ENCODE peak calls at places on chromosome 10, in four cellular contexts. T is GM23338, C is heart left ventricle, Z is lung. O is an unnamed sample.

GRCh38 chr10:78623577-78624215 is 445.1 kb upstream of the ZMIZ1 start:
- DNase-seq in T (no peak), C (no peak), Z (no peak), O (no peak)

GRCh38 chr10:80457554-80458262 is 3.6 kb downstream of the TSPAN14 start:
- DNase-seq in Z (no peak), C (no peak), T (peak), O (no peak)

GRCh38 chr10:26586211-26586610 is 111.3 kb upstream of the PDSS1 start:
- DNase-seq in C (no peak), Z (no peak), T (no peak), O (peak)

GRCh38 chr10:123645615-123646014 is 20.5 kb upstream of the GPR26 start:
- DNase-seq in C (no peak), Z (no peak), T (no peak), O (no peak)

GRCh38 chr10:126397640-126398382 is 9.5 kb upstream of the ADAM12 start:
- DNase-seq in T (peak), C (no peak), Z (no peak), O (no peak)

GRCh38 chr10:116001266-116001857 is 271.6 kb downstream of the GFRA1 start:
- DNase-seq in T (no peak), Z (no peak), C (peak), O (peak)

GRCh38 chr10:72009430-72010081 is 45.4 kb downstream of the CHST3 start:
- DNase-seq in C (peak), T (peak), Z (peak), O (peak)

GRCh38 chr10:124049484-124049883 is 43.9 kb downstream of the CHST15 start:
- DNase-seq in T (no peak), Z (no peak), C (no peak), O (no peak)

GRCh38 chr10:108970016-108970415 is 953.3 kb downstream of the XPNPEP1 start:
- DNase-seq in C (no peak), T (peak), Z (no peak), O (no peak)

GRCh38 chr10:46547881-46548780 is 8.3 kb downstream of the GPRIN2 start:
- DNase-seq in T (no peak), Z (no peak), C (peak), O (no peak)

GRCh38 chr10:75600833-75601232 is 169.4 kb downstream of the LRMDA start:
- DNase-seq in T (no peak), C (no peak), Z (no peak), O (no peak)

GRCh38 chr10:89086801-89087513 is 96.4 kb downstream of the FAS start:
- DNase-seq in Z (peak), T (peak), C (peak), O (peak)

GRCh38 chr10:96610817-96611216 is 24.0 kb upstream of the TM9SF3 start:
- DNase-seq in T (no peak), C (no peak), Z (no peak), O (no peak)

GRCh38 chr10:93703066-93703465 is 674 bp upstream of the FRA10AC1 start:
- DNase-seq in T (no peak), C (no peak), Z (no peak), O (no peak)

GRCh38 chr10:90779573-90779972 is 78.3 kb downstream of the HTR7 start:
- DNase-seq in C (no peak), Z (no peak), T (peak), O (no peak)

GRCh38 chr10:123614888-123615287 is 51.3 kb upstream of the GPR26 start:
- DNase-seq in T (peak), Z (peak), C (peak), O (peak)

GRCh38 chr10:67327626-67328535 is 368.1 kb downstream of the CTNNA3 start:
- DNase-seq in C (no peak), T (no peak), Z (no peak), O (peak)

GRCh38 chr10:43680035-43680434 is 31.4 kb upstream of the ZNF32 start:
- DNase-seq in T (no peak), Z (no peak), C (no peak), O (no peak)

GRCh38 chr10:108338146-108338545 is 1173.6 kb upstream of the SORCS1 start:
- DNase-seq in C (no peak), Z (no peak), T (no peak), O (no peak)

GRCh38 chr10:124509836-124510535 is 48.4 kb downstream of the LHPP start:
- DNase-seq in C (no peak), Z (no peak), T (no peak), O (no peak)

GRCh38 chr10:119479532-119479931 is 63.0 kb downstream of the RGS10 start:
- DNase-seq in Z (no peak), T (peak), C (no peak), O (no peak)

GRCh38 chr10:89518876-89519842 is 16.2 kb downstream of the SLC16A12 start:
- DNase-seq in Z (no peak), T (no peak), C (peak), O (no peak)

GRCh38 chr10:28179490-28180099 is 123.3 kb downstream of the MPP7 start:
- DNase-seq in T (peak), Z (no peak), C (peak), O (no peak)

GRCh38 chr10:30127120-30127541 is 67.7 kb upstream of the JCAD start:
- DNase-seq in Z (no peak), T (no peak), C (peak), O (peak)

GRCh38 chr10:15433850-15434537 is 62.9 kb upstream of the FAM171A1 start:
- DNase-seq in T (peak), Z (no peak), C (peak), O (no peak)

DNA sequence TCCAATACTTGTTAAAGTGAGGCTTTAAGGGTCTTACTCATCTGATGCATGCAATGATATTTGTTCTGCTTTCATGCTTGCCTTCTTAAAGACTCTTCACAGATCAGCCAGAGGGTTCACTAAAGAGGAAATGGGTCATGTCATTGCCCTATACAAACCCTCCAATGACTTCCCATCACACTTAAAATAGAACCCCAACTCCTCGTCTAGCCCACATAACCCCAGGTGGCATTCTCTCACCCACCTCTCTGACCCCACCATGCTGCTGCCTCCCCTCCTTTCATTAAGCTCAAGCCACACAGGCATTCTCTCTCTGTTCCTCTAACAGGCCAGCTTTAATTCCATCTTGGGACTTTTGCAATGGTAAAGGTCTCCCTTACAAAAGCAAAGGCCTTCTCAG is 253.6 kb downstream of the GRID1 start:
- DNase-seq in Z (no peak), C (no peak), T (no peak), O (no peak)
- H3K4me3 ChIP-seq in Z (no peak), C (no peak), T (no peak), O (no peak)

DNA sequence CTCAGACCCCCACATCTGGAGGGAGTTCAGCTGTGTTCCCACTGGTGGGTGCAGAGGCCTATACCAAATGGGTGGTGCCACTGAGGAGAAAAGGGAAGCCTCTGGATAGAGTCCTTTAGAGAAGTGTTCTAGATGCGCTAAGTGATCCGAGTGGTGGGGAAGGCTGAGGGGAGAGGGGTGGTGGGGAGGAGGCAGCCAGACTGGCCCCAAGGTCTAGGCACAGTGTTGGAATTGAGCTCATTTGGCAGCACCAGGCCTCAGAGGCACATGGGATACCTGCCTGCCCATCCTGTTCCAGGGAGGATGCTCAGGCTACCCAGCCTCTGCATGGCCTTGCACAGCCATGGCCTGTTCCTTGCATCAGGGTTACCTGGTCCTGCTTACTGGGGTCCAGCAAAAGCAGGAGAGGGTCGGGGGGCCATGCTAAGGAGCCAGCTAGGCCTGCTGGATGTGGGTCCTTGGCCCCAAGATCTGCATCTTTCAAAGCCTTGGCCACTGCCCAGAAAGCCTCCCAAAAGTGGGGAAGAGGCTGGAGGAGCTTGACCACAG is 99.6 kb downstream of the NEURL1 start:
- DNase-seq in T (no peak), Z (no peak), C (no peak), O (peak)
- H3K27ac ChIP-seq in T (no peak), Z (no peak), C (no peak), O (no peak)

GRCh38 chr10:604716-605631 is 84.5 kb downstream of the DIP2C start:
- DNase-seq in Z (no peak), C (no peak), T (no peak), O (no peak)
- H3K4me3 ChIP-seq in Z (no peak), C (no peak), T (no peak), O (no peak)

GRCh38 chr10:3494879-3495230 is 290.2 kb downstream of the KLF6 start:
- DNase-seq in C (no peak), Z (no peak), T (no peak), O (peak)

GRCh38 chr10:3494131-3494878 is 290.7 kb downstream of the KLF6 start:
- DNase-seq in Z (no peak), T (peak), C (peak), O (peak)

GRCh38 chr10:3493621-3494020 is 291.4 kb downstream of the KLF6 start:
- DNase-seq in Z (no peak), C (no peak), T (no peak), O (no peak)

GRCh38 chr10:3496138-3496537 is 288.9 kb downstream of the KLF6 start:
- DNase-seq in Z (no peak), T (peak), C (no peak), O (no peak)

DNA sequence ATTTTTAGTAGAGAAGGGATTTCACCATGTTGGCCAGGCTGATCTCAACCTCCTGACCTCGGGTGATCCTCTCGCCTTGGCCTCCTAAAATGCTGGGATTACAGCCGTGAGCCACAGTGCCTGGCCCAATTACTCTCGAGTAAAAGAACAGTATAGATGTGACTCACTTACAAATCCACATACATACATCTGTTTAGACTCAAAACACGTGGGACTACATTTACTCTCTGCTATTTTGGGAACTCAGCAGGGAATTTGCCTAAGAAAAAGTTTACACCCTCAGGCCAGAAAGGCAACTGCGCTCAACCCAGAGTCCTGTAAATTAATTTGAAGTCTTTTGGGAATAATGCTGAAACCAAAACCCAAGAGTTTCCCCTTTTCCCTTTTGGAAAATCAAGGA is 289.7 kb downstream of the KLF6 start:
- DNase-seq in C (no peak), Z (no peak), T (no peak), O (no peak)
- H3K27ac ChIP-seq in C (peak), Z (peak), T (no peak), O (peak)

DNA sequence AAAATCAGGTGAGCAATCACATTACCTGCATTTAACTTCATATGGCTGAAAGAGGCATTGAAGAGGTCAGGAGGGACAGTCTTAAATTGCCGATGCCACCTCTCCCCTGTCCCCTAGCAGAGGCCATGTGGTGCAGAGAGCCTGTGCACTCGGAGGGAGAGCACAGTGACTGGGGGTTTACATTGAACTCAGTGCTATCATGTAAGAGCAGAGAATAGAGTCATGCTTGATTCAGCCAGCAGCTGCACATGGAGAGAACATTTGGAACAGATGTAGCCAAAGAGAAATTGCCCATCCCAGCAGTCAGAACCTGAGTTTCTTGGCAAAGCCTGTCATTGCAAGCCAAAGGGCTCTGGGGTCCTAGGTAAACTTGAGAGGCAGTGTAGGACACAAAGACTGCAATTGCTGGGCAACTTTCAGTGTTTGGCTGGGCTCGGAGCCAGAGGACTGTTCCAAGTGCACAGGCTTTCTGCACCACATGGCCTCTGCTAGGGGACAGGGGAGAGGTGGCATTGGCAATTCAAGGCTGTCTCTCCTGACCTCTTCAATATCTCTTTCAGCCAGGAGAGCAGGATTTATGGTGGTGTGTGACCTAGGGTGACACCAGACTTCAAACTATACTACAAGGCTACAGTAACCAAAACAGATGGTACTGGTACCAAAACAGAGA is 267.1 kb downstream of the REEP3 start:
- DNase-seq in T (no peak), C (no peak), Z (no peak), O (peak)
- H3K4me3 ChIP-seq in T (no peak), C (no peak), Z (no peak), O (no peak)

GRCh38 chr10:84333864-84334451 is 5.6 kb downstream of the CCSER2 start:
- DNase-seq in C (no peak), Z (no peak), T (peak), O (no peak)

GRCh38 chr10:84329094-84329611 is 764 bp downstream of the CCSER2 start:
- DNase-seq in Z (no peak), C (no peak), T (peak), O (peak)

GRCh38 chr10:84331091-84331490 is 2.7 kb downstream of the CCSER2 start:
- DNase-seq in Z (no peak), T (no peak), C (no peak), O (no peak)

GRCh38 chr10:84328303-84329093 is at the start of gene CCSER2:
- DNase-seq in T (peak), C (peak), Z (peak), O (peak)

GRCh38 chr10:84329986-84330651 is 1.7 kb downstream of the CCSER2 start:
- DNase-seq in Z (no peak), C (no peak), T (no peak), O (no peak)
- H3K27ac ChIP-seq in Z (no peak), C (no peak), T (no peak), O (no peak)

GRCh38 chr10:99708428-99709010 is 23.4 kb downstream of the COX15 start:
- DNase-seq in C (no peak), Z (no peak), T (no peak), O (no peak)

GRCh38 chr10:99714446-99714845 is 17.5 kb downstream of the COX15 start:
- DNase-seq in C (no peak), T (no peak), Z (no peak), O (no peak)

GRCh38 chr10:99711129-99711719 is 20.7 kb downstream of the COX15 start:
- DNase-seq in Z (no peak), T (peak), C (no peak), O (no peak)

GRCh38 chr10:99709480-99710229 is 22.3 kb downstream of the COX15 start:
- DNase-seq in T (peak), C (no peak), Z (no peak), O (no peak)
- H3K4me3 ChIP-seq in T (no peak), C (no peak), Z (no peak), O (no peak)

GRCh38 chr10:103781329-103782061 is 73.9 kb downstream of the SH3PXD2A start:
- DNase-seq in Z (no peak), T (peak), C (no peak), O (no peak)
- H3K27ac ChIP-seq in Z (no peak), T (no peak), C (no peak), O (no peak)

O was measured in right cardiac atrium.